ENCODE peak calls at places on chromosomes 3 and 15, in nine cellular contexts. F is gastroesophageal sphincter; D is naive thymus-derived CD4-positive, alpha-beta T cell; S is heart right ventricle; O is activated CD8-positive, alpha-beta T cell treated with anti-CD3 and anti-CD28 coated beads, Interleukin-2, amount 10 ng/mL, durations not matched to agents 7 days and 5 days; C is left lung; T is stimulated activated naive CD8-positive, alpha-beta T cell treated with anti-CD3 and anti-CD28 coated beads, Interleukin-15, amount 100 ng/mL, for 72 hours; A is sciatic nerve; R is CD8-positive, alpha-beta T cell. N is an unnamed sample.

GRCh38 chr15:64773606-64774555 is 1.5 kb downstream of the RBPMS2 start:
- ATAC-seq in F (peak; percentile 3), D (no peak), S (peak; percentile 32), O (no peak), C (no peak), T (no peak), A (no peak), R (no peak), N (no peak)

GRCh38 chr3:44208086-44208485 is 33.6 kb upstream of the TOPAZ1 start:
- ATAC-seq in F (no peak), D (peak; percentile 86), S (no peak), O (peak; percentile 81), C (no peak), T (peak; percentile 77), A (no peak), R (peak; percentile 81), N (no peak)

GRCh38 chr15:40769310-40770146 is at the start of gene C15orf62:
- ATAC-seq in F (no peak), D (peak; percentile 58), S (no peak), O (peak; percentile 50), C (peak; percentile 64), T (peak; percentile 73), A (peak; percentile 40), R (peak; percentile 58), N (peak; percentile 92)

GRCh38 chr3:30082652-30083051 is 523.7 kb upstream of the TGFBR2 start:
- ATAC-seq in F (no peak), D (no peak), S (no peak), O (no peak), C (no peak), T (no peak), A (no peak), R (no peak), N (no peak)

GRCh38 chr3:58531956-58532355 is 5.0 kb downstream of the ACOX2 start:
- ATAC-seq in F (no peak), D (no peak), S (no peak), O (no peak), C (no peak), T (no peak), A (no peak), R (no peak), N (no peak)

GRCh38 chr15:63560741-63561448 is 36.3 kb upstream of the FBXL22 start:
- ATAC-seq in F (no peak), D (peak; percentile 26), S (no peak), O (no peak), C (no peak), T (peak; percentile 89), A (no peak), R (no peak), N (peak; percentile 31)

GRCh38 chr3:160986060-160986459 is 119.1 kb downstream of the B3GALNT1 start:
- ATAC-seq in F (peak; percentile 19), D (peak; percentile 46), S (peak; percentile 27), O (no peak), C (peak; percentile 21), T (no peak), A (no peak), R (no peak), N (no peak)

GRCh38 chr15:51237816-51238215 is 100.6 kb downstream of the CYP19A1 start:
- ATAC-seq in F (no peak), D (no peak), S (no peak), O (no peak), C (no peak), T (no peak), A (no peak), R (no peak), N (no peak)

GRCh38 chr15:83119968-83120581 is 12.6 kb downstream of the TM6SF1 start:
- ATAC-seq in F (no peak), D (no peak), S (no peak), O (no peak), C (no peak), T (no peak), A (no peak), R (no peak), N (no peak)

GRCh38 chr3:33526787-33527186 is 86.6 kb upstream of the UBP1 start:
- ATAC-seq in F (no peak), D (no peak), S (no peak), O (no peak), C (no peak), T (no peak), A (no peak), R (no peak), N (no peak)

GRCh38 chr3:51391075-51391565 is at the start of gene RBM15B:
- ATAC-seq in F (peak; percentile 96), D (peak; percentile 95), S (peak; percentile 95), O (peak; percentile 95), C (peak; percentile 96), T (peak; percentile 95), A (peak; percentile 98), R (peak; percentile 89), N (peak; percentile 98)

GRCh38 chr3:169083126-169083525 is 580.4 kb downstream of the MECOM start:
- ATAC-seq in F (no peak), D (no peak), S (no peak), O (no peak), C (no peak), T (no peak), A (no peak), R (no peak), N (no peak)

GRCh38 chr3:162285252-162285651 is 788.6 kb downstream of the OTOL1 start:
- ATAC-seq in F (no peak), D (no peak), S (peak; percentile 52), O (no peak), C (no peak), T (no peak), A (no peak), R (no peak), N (no peak)

GRCh38 chr3:125045965-125046364 is 9.8 kb downstream of the HEG1 start:
- ATAC-seq in F (no peak), D (no peak), S (no peak), O (no peak), C (peak; percentile 35), T (no peak), A (no peak), R (no peak), N (no peak)

GRCh38 chr3:31777092-31777491 is 204.0 kb downstream of the OSBPL10 start:
- ATAC-seq in F (no peak), D (no peak), S (no peak), O (no peak), C (no peak), T (peak; percentile 53), A (no peak), R (no peak), N (no peak)

GRCh38 chr3:152444029-152444641 is 175.4 kb downstream of the MBNL1 start:
- ATAC-seq in F (no peak), D (peak; percentile 60), S (peak; percentile 53), O (no peak), C (peak; percentile 73), T (no peak), A (peak; percentile 82), R (peak; percentile 46), N (no peak)

GRCh38 chr3:56869157-56869889 is 67.6 kb upstream of the ARHGEF3 start:
- ATAC-seq in F (no peak), D (no peak), S (no peak), O (no peak), C (no peak), T (peak; percentile 89), A (no peak), R (no peak), N (no peak)

GRCh38 chr15:94400521-94401290 is 169.3 kb downstream of the MCTP2 start:
- ATAC-seq in F (no peak), D (no peak), S (peak; percentile 48), O (no peak), C (no peak), T (no peak), A (peak; percentile 89), R (no peak), N (no peak)

GRCh38 chr3:172853911-172854648 is 103.6 kb downstream of the ECT2 start:
- ATAC-seq in F (no peak), D (no peak), S (no peak), O (no peak), C (no peak), T (no peak), A (no peak), R (no peak), N (no peak)

GRCh38 chr3:190734490-190734889 is 128.0 kb downstream of the GMNC start:
- ATAC-seq in F (no peak), D (no peak), S (no peak), O (no peak), C (no peak), T (no peak), A (no peak), R (no peak), N (no peak)

GRCh38 chr3:133897547-133897946 is 1.9 kb upstream of the RAB6B start:
- ATAC-seq in F (no peak), D (no peak), S (no peak), O (no peak), C (no peak), T (no peak), A (no peak), R (no peak), N (no peak)

GRCh38 chr3:139506792-139507191 is 30.5 kb upstream of the RBP2 start:
- ATAC-seq in F (no peak), D (no peak), S (no peak), O (no peak), C (no peak), T (no peak), A (no peak), R (no peak), N (no peak)

GRCh38 chr3:111012388-111013248 is 59.0 kb upstream of the NECTIN3 start:
- ATAC-seq in F (peak; percentile 36), D (no peak), S (peak; percentile 42), O (no peak), C (peak; percentile 38), T (peak; percentile 61), A (no peak), R (no peak), N (peak; percentile 54)

GRCh38 chr15:35909414-35909813 is 363.4 kb upstream of the DPH6 start:
- ATAC-seq in F (no peak), D (no peak), S (no peak), O (no peak), C (no peak), T (no peak), A (no peak), R (no peak), N (no peak)

GRCh38 chr3:71302604-71303003 is 280.9 kb downstream of the FOXP1 start:
- ATAC-seq in F (no peak), D (no peak), S (no peak), O (peak; percentile 17), C (no peak), T (peak; percentile 34), A (no peak), R (no peak), N (no peak)

GRCh38 chr3:175255698-175256097 is 396.6 kb downstream of the NAALADL2 start:
- ATAC-seq in F (peak; percentile 80), D (no peak), S (peak; percentile 82), O (no peak), C (no peak), T (no peak), A (peak; percentile 92), R (no peak), N (no peak)

GRCh38 chr3:152964901-152965609 is 130.1 kb downstream of the P2RY1 start:
- ATAC-seq in F (no peak), D (peak; percentile 29), S (no peak), O (no peak), C (no peak), T (no peak), A (no peak), R (no peak), N (peak; percentile 63)

GRCh38 chr15:31974855-31975421 is 55.4 kb upstream of the CHRNA7 start:
- ATAC-seq in F (no peak), D (no peak), S (no peak), O (no peak), C (peak; percentile 72), T (no peak), A (no peak), R (no peak), N (no peak)

N was measured in stimulated activated memory B cell treated with anti-CD40 and anti-IgM and Interleukin-4, amounts not matched to agents 10 μg/mL and 1 μg/mL and 100 μg/mL, for 72 hours.